ENCODE peak calls at places on chromosome 16, in five cellular contexts. One of them, this sample, is unnamed.

GRCh38 chr16:61871837-61872777 is 164.1 kb downstream of the CDH8 start:
- DNase-seq in astrocyte: no peak
- DNase-seq in hepatocyte: no peak
- DNase-seq in heart left ventricle: no peak
- DNase-seq in cardiac muscle cell: no peak
- DNase-seq in this sample: no peak

GRCh38 chr16:2273484-2273883 is 5.6 kb upstream of the RNPS1 start:
- DNase-seq in heart left ventricle: no peak
- DNase-seq in astrocyte: no peak
- DNase-seq in hepatocyte: no peak
- DNase-seq in cardiac muscle cell: no peak
- DNase-seq in this sample: no peak

GRCh38 chr16:48385272-48385953 is at the start of gene SIAH1:
- DNase-seq in cardiac muscle cell: peak; percentile 89
- DNase-seq in heart left ventricle: peak; percentile 86
- DNase-seq in astrocyte: peak; percentile 49
- DNase-seq in hepatocyte: peak; percentile 95
- DNase-seq in this sample: peak; percentile 85

GRCh38 chr16:24499193-24499814 is 40.1 kb upstream of the RBBP6 start:
- DNase-seq in cardiac muscle cell: peak; percentile 39
- DNase-seq in heart left ventricle: no peak
- DNase-seq in hepatocyte: peak; percentile 47
- DNase-seq in astrocyte: no peak
- DNase-seq in this sample: peak; percentile 22

GRCh38 chr16:86074651-86075487 is 175.9 kb downstream of the IRF8 start:
- DNase-seq in heart left ventricle: no peak
- DNase-seq in astrocyte: peak; percentile 38
- DNase-seq in hepatocyte: peak; percentile 23
- DNase-seq in cardiac muscle cell: no peak
- DNase-seq in this sample: no peak

GRCh38 chr16:50666658-50667496 is 14.2 kb downstream of the SNX20 start:
- DNase-seq in hepatocyte: no peak
- DNase-seq in heart left ventricle: no peak
- DNase-seq in astrocyte: no peak
- DNase-seq in cardiac muscle cell: no peak
- DNase-seq in this sample: no peak

GRCh38 chr16:69064789-69065313 is 40.6 kb upstream of the HAS3 start:
- DNase-seq in heart left ventricle: no peak
- DNase-seq in cardiac muscle cell: no peak
- DNase-seq in astrocyte: no peak
- DNase-seq in hepatocyte: no peak
- DNase-seq in this sample: no peak

GRCh38 chr16:70689035-70689969 is 3.4 kb upstream of the MTSS2 start:
- DNase-seq in heart left ventricle: no peak
- DNase-seq in cardiac muscle cell: no peak
- DNase-seq in hepatocyte: no peak
- DNase-seq in astrocyte: no peak
- DNase-seq in this sample: peak; percentile 63

GRCh38 chr16:6573577-6573976 is 759.1 kb upstream of the RBFOX1 start:
- DNase-seq in astrocyte: no peak
- DNase-seq in cardiac muscle cell: no peak
- DNase-seq in heart left ventricle: no peak
- DNase-seq in hepatocyte: peak; percentile 60
- DNase-seq in this sample: peak; percentile 22

GRCh38 chr16:79272141-79272577 is 328.4 kb downstream of the MAF start:
- DNase-seq in astrocyte: no peak
- DNase-seq in hepatocyte: no peak
- DNase-seq in cardiac muscle cell: no peak
- DNase-seq in heart left ventricle: no peak
- DNase-seq in this sample: no peak

GRCh38 chr16:59148312-59148711 is 414.2 kb upstream of the GOT2 start:
- DNase-seq in cardiac muscle cell: no peak
- DNase-seq in heart left ventricle: no peak
- DNase-seq in hepatocyte: no peak
- DNase-seq in astrocyte: no peak
- DNase-seq in this sample: no peak

GRCh38 chr16:85123891-85124635 is 11.8 kb upstream of the CIBAR2 start:
- DNase-seq in astrocyte: peak; percentile 85
- DNase-seq in cardiac muscle cell: peak; percentile 88
- DNase-seq in hepatocyte: peak; percentile 41
- DNase-seq in heart left ventricle: peak; percentile 79
- DNase-seq in this sample: no peak

GRCh38 chr16:70700101-70701020 is 14.5 kb upstream of the MTSS2 start:
- DNase-seq in hepatocyte: no peak
- DNase-seq in cardiac muscle cell: no peak
- DNase-seq in astrocyte: no peak
- DNase-seq in heart left ventricle: peak; percentile 82
- DNase-seq in this sample: no peak

GRCh38 chr16:3023415-3023668 is 400 bp downstream of the HCFC1R1 start:
- DNase-seq in heart left ventricle: peak; percentile 75
- DNase-seq in cardiac muscle cell: peak; percentile 63
- DNase-seq in astrocyte: no peak
- DNase-seq in hepatocyte: peak; percentile 76
- DNase-seq in this sample: no peak

GRCh38 chr16:84446086-84446485 is 58.4 kb downstream of the MEAK7 start:
- DNase-seq in astrocyte: peak; percentile 44
- DNase-seq in hepatocyte: no peak
- DNase-seq in cardiac muscle cell: peak; percentile 13
- DNase-seq in heart left ventricle: no peak
- DNase-seq in this sample: no peak

GRCh38 chr16:24834459-24835335 is 11.1 kb upstream of the SLC5A11 start:
- DNase-seq in astrocyte: no peak
- DNase-seq in hepatocyte: peak; percentile 73
- DNase-seq in cardiac muscle cell: peak; percentile 53
- DNase-seq in heart left ventricle: no peak
- DNase-seq in this sample: peak; percentile 82

GRCh38 chr16:22977294-22977697 is 163.3 kb downstream of the HS3ST2 start:
- DNase-seq in cardiac muscle cell: no peak
- DNase-seq in hepatocyte: no peak
- DNase-seq in heart left ventricle: no peak
- DNase-seq in astrocyte: no peak
- DNase-seq in this sample: no peak

GRCh38 chr16:71895679-71896385 is 501 bp downstream of the IST1 start:
- DNase-seq in cardiac muscle cell: peak; percentile 54
- DNase-seq in astrocyte: peak; percentile 45
- DNase-seq in hepatocyte: peak; percentile 55
- DNase-seq in heart left ventricle: no peak
- DNase-seq in this sample: peak; percentile 48

GRCh38 chr16:1874854-1875253 is 2.9 kb upstream of the MEIOB start:
- DNase-seq in heart left ventricle: no peak
- DNase-seq in hepatocyte: no peak
- DNase-seq in cardiac muscle cell: no peak
- DNase-seq in astrocyte: no peak
- DNase-seq in this sample: no peak

GRCh38 chr16:85350146-85350728 is 238.0 kb upstream of the CIBAR2 start:
- DNase-seq in heart left ventricle: no peak
- DNase-seq in astrocyte: no peak
- DNase-seq in hepatocyte: no peak
- DNase-seq in cardiac muscle cell: no peak
- DNase-seq in this sample: no peak

GRCh38 chr16:57390635-57391307 is 13.8 kb upstream of the CCL17 start:
- DNase-seq in hepatocyte: no peak
- DNase-seq in cardiac muscle cell: peak; percentile 70
- DNase-seq in astrocyte: no peak
- DNase-seq in heart left ventricle: no peak
- DNase-seq in this sample: no peak

GRCh38 chr16:80837421-80838263 is 33.2 kb upstream of the CDYL2 start:
- DNase-seq in cardiac muscle cell: no peak
- DNase-seq in hepatocyte: no peak
- DNase-seq in heart left ventricle: no peak
- DNase-seq in astrocyte: no peak
- DNase-seq in this sample: no peak

GRCh38 chr16:11224096-11224893 is 31.7 kb downstream of the SOCS1 start:
- DNase-seq in cardiac muscle cell: no peak
- DNase-seq in heart left ventricle: peak; percentile 90
- DNase-seq in astrocyte: no peak
- DNase-seq in hepatocyte: no peak
- DNase-seq in this sample: peak; percentile 51

GRCh38 chr16:66489818-66490217 is 60.1 kb downstream of the TK2 start:
- DNase-seq in heart left ventricle: no peak
- DNase-seq in cardiac muscle cell: no peak
- DNase-seq in hepatocyte: no peak
- DNase-seq in astrocyte: no peak
- DNase-seq in this sample: no peak

GRCh38 chr16:11141409-11142260 is 114.4 kb downstream of the SOCS1 start:
- DNase-seq in astrocyte: no peak
- DNase-seq in cardiac muscle cell: no peak
- DNase-seq in hepatocyte: no peak
- DNase-seq in heart left ventricle: no peak
- DNase-seq in this sample: no peak

GRCh38 chr16:46832757-46833464 is 1.9 kb upstream of the C16orf87 start:
- DNase-seq in hepatocyte: no peak
- DNase-seq in astrocyte: no peak
- DNase-seq in heart left ventricle: no peak
- DNase-seq in cardiac muscle cell: no peak
- DNase-seq in this sample: no peak

GRCh38 chr16:67169642-67170167 is 633 bp upstream of the NOL3 start:
- DNase-seq in cardiac muscle cell: peak; percentile 56
- DNase-seq in hepatocyte: peak; percentile 69
- DNase-seq in heart left ventricle: no peak
- DNase-seq in astrocyte: no peak
- DNase-seq in this sample: peak; percentile 58

GRCh38 chr16:58026139-58026704 is 668 bp downstream of the MMP15 start:
- DNase-seq in hepatocyte: peak; percentile 65
- DNase-seq in astrocyte: peak; percentile 28
- DNase-seq in cardiac muscle cell: peak; percentile 64
- DNase-seq in heart left ventricle: peak; percentile 62
- DNase-seq in this sample: peak; percentile 55

GRCh38 chr16:53519417-53520091 is 16.5 kb upstream of the AKTIP start:
- DNase-seq in astrocyte: no peak
- DNase-seq in hepatocyte: no peak
- DNase-seq in heart left ventricle: no peak
- DNase-seq in cardiac muscle cell: no peak
- DNase-seq in this sample: no peak

GRCh38 chr16:87854907-87855683 is 14.2 kb downstream of the SLC7A5 start:
- DNase-seq in heart left ventricle: no peak
- DNase-seq in cardiac muscle cell: no peak
- DNase-seq in astrocyte: no peak
- DNase-seq in hepatocyte: no peak
- DNase-seq in this sample: no peak

GRCh38 chr16:15777533-15778203 is 79.2 kb downstream of the MYH11 start:
- DNase-seq in astrocyte: peak; percentile 43
- DNase-seq in hepatocyte: peak; percentile 28
- DNase-seq in heart left ventricle: no peak
- DNase-seq in cardiac muscle cell: peak; percentile 75
- DNase-seq in this sample: no peak

GRCh38 chr16:50547944-50548658 is at the start of gene NKD1:
- DNase-seq in hepatocyte: peak; percentile 90
- DNase-seq in heart left ventricle: peak; percentile 56
- DNase-seq in astrocyte: peak; percentile 10
- DNase-seq in cardiac muscle cell: peak; percentile 55
- DNase-seq in this sample: peak; percentile 75

GRCh38 chr16:23724438-23725131 is 11.6 kb upstream of the ERN2 start:
- DNase-seq in hepatocyte: no peak
- DNase-seq in heart left ventricle: no peak
- DNase-seq in cardiac muscle cell: no peak
- DNase-seq in astrocyte: no peak
- DNase-seq in this sample: no peak

GRCh38 chr16:56980203-56980535 is 9.2 kb upstream of the NLRC5 start:
- DNase-seq in heart left ventricle: no peak
- DNase-seq in astrocyte: no peak
- DNase-seq in hepatocyte: no peak
- DNase-seq in cardiac muscle cell: no peak
- DNase-seq in this sample: no peak

GRCh38 chr16:23729503-23730424 is 16.7 kb upstream of the ERN2 start:
- DNase-seq in heart left ventricle: no peak
- DNase-seq in cardiac muscle cell: peak; percentile 89
- DNase-seq in hepatocyte: peak; percentile 54
- DNase-seq in astrocyte: peak; percentile 9
- DNase-seq in this sample: peak; percentile 83

GRCh38 chr16:16864536-16864935 is 485.6 kb downstream of the NPIPA7 start:
- DNase-seq in hepatocyte: no peak
- DNase-seq in heart left ventricle: peak; percentile 31
- DNase-seq in cardiac muscle cell: no peak
- DNase-seq in astrocyte: no peak
- DNase-seq in this sample: no peak

GRCh38 chr16:84548971-84549844 is 44.7 kb upstream of the MEAK7 start:
- DNase-seq in hepatocyte: no peak
- DNase-seq in cardiac muscle cell: peak; percentile 25
- DNase-seq in heart left ventricle: peak; percentile 22
- DNase-seq in astrocyte: no peak
- DNase-seq in this sample: no peak

GRCh38 chr16:68548947-68549346 is 9.9 kb downstream of the ZFP90 start:
- DNase-seq in heart left ventricle: no peak
- DNase-seq in cardiac muscle cell: no peak
- DNase-seq in hepatocyte: no peak
- DNase-seq in astrocyte: no peak
- DNase-seq in this sample: no peak

GRCh38 chr16:87697792-87698191 is 68.0 kb downstream of the KLHDC4 start:
- DNase-seq in astrocyte: no peak
- DNase-seq in cardiac muscle cell: no peak
- DNase-seq in hepatocyte: no peak
- DNase-seq in heart left ventricle: no peak
- DNase-seq in this sample: no peak

GRCh38 chr16:67663151-67663876 is 2.6 kb downstream of the PARD6A start:
- DNase-seq in astrocyte: no peak
- DNase-seq in heart left ventricle: peak; percentile 27
- DNase-seq in cardiac muscle cell: peak; percentile 25
- DNase-seq in hepatocyte: no peak
- DNase-seq in this sample: no peak

GRCh38 chr16:4313563-4314531 is 2.0 kb upstream of the GLIS2 start:
- DNase-seq in hepatocyte: peak; percentile 89
- DNase-seq in heart left ventricle: no peak
- DNase-seq in cardiac muscle cell: peak; percentile 66
- DNase-seq in astrocyte: no peak
- DNase-seq in this sample: peak; percentile 39
- H3K4me3 ChIP-seq in hepatocyte: no peak overlapping the region
- H3K4me3 ChIP-seq in heart left ventricle: no peak overlapping the region
- H3K4me3 ChIP-seq in cardiac muscle cell: no peak overlapping the region
- H3K4me3 ChIP-seq in astrocyte: no peak overlapping the region
- H3K4me3 ChIP-seq in this sample: no peak overlapping the region

GRCh38 chr16:36336-36984 is 16.9 kb downstream of the POLR3K start:
- DNase-seq in cardiac muscle cell: no peak
- DNase-seq in hepatocyte: no peak
- DNase-seq in heart left ventricle: no peak
- DNase-seq in astrocyte: no peak
- DNase-seq in this sample: no peak
- H3K27ac ChIP-seq in cardiac muscle cell: no peak overlapping the region
- H3K27ac ChIP-seq in hepatocyte: no peak overlapping the region
- H3K27ac ChIP-seq in heart left ventricle: no peak overlapping the region
- H3K27ac ChIP-seq in astrocyte: no peak overlapping the region
- H3K27ac ChIP-seq in this sample: no peak overlapping the region

GRCh38 chr16:89318871-89319627 is 101.5 kb downstream of the ZNF778 start:
- DNase-seq in cardiac muscle cell: no peak
- DNase-seq in heart left ventricle: no peak
- DNase-seq in astrocyte: no peak
- DNase-seq in hepatocyte: no peak
- DNase-seq in this sample: no peak
- H3K4me3 ChIP-seq in cardiac muscle cell: no peak overlapping the region
- H3K4me3 ChIP-seq in heart left ventricle: no peak overlapping the region
- H3K4me3 ChIP-seq in astrocyte: peak overlapping the region; percentile 37
- H3K4me3 ChIP-seq in hepatocyte: no peak overlapping the region
- H3K4me3 ChIP-seq in this sample: no peak overlapping the region

GRCh38 chr16:77591347-77591746 is 131.0 kb upstream of the NUDT7 start:
- DNase-seq in hepatocyte: no peak
- DNase-seq in cardiac muscle cell: no peak
- DNase-seq in astrocyte: no peak
- DNase-seq in heart left ventricle: no peak
- DNase-seq in this sample: no peak
- H3K27ac ChIP-seq in hepatocyte: no peak overlapping the region
- H3K27ac ChIP-seq in cardiac muscle cell: no peak overlapping the region
- H3K27ac ChIP-seq in astrocyte: no peak overlapping the region
- H3K27ac ChIP-seq in heart left ventricle: no peak overlapping the region
- H3K27ac ChIP-seq in this sample: no peak overlapping the region